ENCODE peak calls at places on chromosome 16, in eight cellular contexts. C, R, I, K, O, W, B and A are unnamed samples.

GRCh38 chr16:10111156-10111761 is 71.0 kb downstream of the GRIN2A start:
- DNase-seq in K (no peak), R (no peak), C (no peak), O (no peak), W (no peak), B (no peak), I (no peak), A (no peak)

GRCh38 chr16:84058211-84058610 is 15.6 kb upstream of the SLC38A8 start:
- DNase-seq in B (no peak), K (no peak), O (no peak), R (no peak), C (no peak), I (no peak), W (no peak), A (no peak)

GRCh38 chr16:11583889-11584565 is 2.7 kb downstream of the LITAF start:
- DNase-seq in R (no peak), O (no peak), C (no peak), B (no peak), K (peak), I (no peak), W (no peak), A (no peak)

GRCh38 chr16:53080345-53081031 is 25.7 kb downstream of the CHD9 start:
- DNase-seq in O (no peak), W (peak), B (peak), C (no peak), K (peak), I (no peak), R (no peak), A (peak)

GRCh38 chr16:64648282-64648681 is 473.6 kb downstream of the CDH11 start:
- DNase-seq in B (no peak), R (no peak), K (no peak), O (no peak), W (no peak), I (no peak), C (no peak), A (no peak)

GRCh38 chr16:66070140-66070887 is 296.2 kb upstream of the CDH5 start:
- DNase-seq in W (peak), B (peak), K (peak), I (peak), R (no peak), C (no peak), O (no peak), A (peak)

GRCh38 chr16:15643453-15644305 is 725 bp upstream of the MARF1 start:
- DNase-seq in I (peak), B (peak), K (no peak), W (peak), C (no peak), O (no peak), R (no peak), A (peak)

GRCh38 chr16:3256146-3256875 is at the start of gene MEFV:
- DNase-seq in K (peak), O (no peak), R (no peak), I (no peak), C (no peak), B (peak), W (peak), A (no peak)

GRCh38 chr16:79599256-79599836 is 1.2 kb downstream of the MAF start:
- DNase-seq in C (no peak), R (no peak), W (peak), K (no peak), O (peak), I (peak), B (no peak), A (no peak)

GRCh38 chr16:52283018-52283417 is 263.9 kb downstream of the TOX3 start:
- DNase-seq in I (no peak), B (peak), R (no peak), W (peak), C (no peak), O (no peak), K (no peak), A (peak)

GRCh38 chr16:69106491-69107291 is 1.2 kb downstream of the HAS3 start:
- DNase-seq in R (no peak), I (peak), K (no peak), B (no peak), O (peak), W (no peak), C (no peak), A (no peak)

GRCh38 chr16:4888428-4889135 is 41.3 kb downstream of the UBN1 start:
- DNase-seq in W (no peak), K (no peak), I (no peak), B (no peak), R (no peak), C (no peak), O (no peak), A (no peak)

GRCh38 chr16:80274576-80275191 is 266.1 kb upstream of the DYNLRB2 start:
- DNase-seq in I (no peak), O (no peak), B (peak), K (no peak), C (no peak), W (peak), R (no peak), A (peak)

GRCh38 chr16:11586856-11587642 is at the start of gene LITAF:
- DNase-seq in B (peak), O (peak), I (peak), W (peak), C (peak), K (peak), R (no peak), A (no peak)

GRCh38 chr16:57571098-57571497 is 28.7 kb downstream of the ADGRG5 start:
- DNase-seq in I (no peak), R (no peak), C (peak), O (no peak), W (no peak), B (no peak), K (no peak), A (no peak)

GRCh38 chr16:3542601-3543373 is 34.4 kb downstream of the NLRC3 start:
- DNase-seq in C (no peak), R (no peak), W (peak), B (no peak), I (no peak), K (no peak), O (no peak), A (no peak)

GRCh38 chr16:5488581-5488980 is 391.0 kb upstream of the EEF2KMT start:
- DNase-seq in W (no peak), R (no peak), O (no peak), C (no peak), I (no peak), B (no peak), K (no peak), A (no peak)

GRCh38 chr16:8588703-8589292 is 1.5 kb downstream of the TMEM114 start:
- DNase-seq in I (no peak), O (peak), C (no peak), R (no peak), W (no peak), K (no peak), B (no peak), A (no peak)

GRCh38 chr16:67865318-67865717 is 7.5 kb upstream of the EDC4 start:
- DNase-seq in I (peak), W (peak), K (no peak), C (no peak), B (peak), O (peak), R (no peak), A (no peak)
- TF ChIP-seq CTCF in I (peak), W (peak), K (no peak), C (no peak), B (peak), O (no peak), R (peak), A (peak)

GRCh38 chr16:81633147-81633619 is 145.9 kb upstream of the PLCG2 start:
- DNase-seq in R (no peak), C (no peak), K (no peak), O (peak), B (no peak), W (no peak), I (no peak), A (no peak)
- TF ChIP-seq CTCF in R (no peak), C (no peak), K (no peak), O (peak), B (no peak), W (peak), I (no peak), A (peak)

DNA sequence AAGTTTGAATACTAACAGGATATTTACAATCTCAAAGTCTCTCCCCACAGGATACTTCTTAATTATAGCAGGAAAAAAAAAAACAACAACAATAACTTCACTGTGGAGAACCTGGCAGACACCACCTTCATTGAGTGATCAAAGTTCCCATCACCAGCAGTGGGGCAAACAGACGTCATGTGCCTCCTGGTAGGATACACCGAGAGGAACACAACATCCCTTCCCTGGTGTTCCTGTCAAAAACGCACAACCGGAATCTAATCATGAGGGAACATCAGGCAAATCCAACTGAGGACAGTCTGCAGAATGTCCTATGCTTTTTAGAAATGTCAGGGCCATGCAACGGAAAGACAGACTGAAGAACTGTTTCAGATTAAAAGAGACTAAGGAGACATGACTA is 80.0 kb downstream of the ZFHX3 start:
- DNase-seq in K (no peak), I (no peak), R (no peak), C (no peak), O (no peak), W (no peak), B (no peak), A (no peak)
- TF ChIP-seq CTCF in K (no peak), I (no peak), R (no peak), C (no peak), O (no peak), W (no peak), B (no peak), A (no peak)

DNA sequence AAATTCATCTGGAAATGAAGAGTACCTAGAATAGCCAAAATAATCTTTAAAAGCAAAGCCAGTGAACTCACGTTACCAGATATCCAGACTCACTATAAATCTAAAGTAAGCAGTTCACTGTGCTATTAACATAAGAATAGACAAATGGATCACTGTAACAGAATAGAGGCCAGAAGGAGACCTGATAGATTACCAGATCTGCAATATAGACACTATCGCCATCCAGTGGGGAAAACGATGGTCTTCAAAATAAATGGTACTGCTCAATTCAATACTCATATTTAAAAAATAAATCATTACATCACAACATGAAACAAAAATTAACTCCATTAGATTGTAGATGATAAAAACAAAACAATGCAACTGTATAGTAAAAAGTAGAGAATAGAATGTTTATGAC is 158.6 kb upstream of the CDH8 start:
- DNase-seq in R (no peak), O (no peak), B (no peak), C (no peak), W (no peak), I (no peak), K (no peak), A (no peak)
- TF ChIP-seq CTCF in R (peak), O (no peak), B (no peak), C (no peak), W (no peak), I (no peak), K (no peak), A (no peak)